ENCODE peak calls at places on chromosomes 16 and 17, in seven cellular contexts. One of them, this sample, is unnamed.

GRCh38 chr16:3690991-3691720 is 26.2 kb downstream of the TRAP1 start:
- DNase-seq in stimulated activated CD8-positive, alpha-beta memory T cell treated with anti-CD3 and anti-CD28 coated beads, Interleukin-7, amount 100 ng/mL, for 1 hour: no peak
- DNase-seq in ELR: peak
- DNase-seq in HEK293T: no peak
- DNase-seq in NCI-H1048: no peak
- DNase-seq in glutamatergic neuron: no peak
- DNase-seq in fibroblast of lung: peak
- DNase-seq in this sample: no peak

GRCh38 chr16:57794849-57795430 is 7.4 kb downstream of the KIFC3 start:
- DNase-seq in stimulated activated CD8-positive, alpha-beta memory T cell treated with anti-CD3 and anti-CD28 coated beads, Interleukin-7, amount 100 ng/mL, for 1 hour: no peak
- DNase-seq in ELR: no peak
- DNase-seq in HEK293T: no peak
- DNase-seq in NCI-H1048: no peak
- DNase-seq in glutamatergic neuron: no peak
- DNase-seq in fibroblast of lung: no peak
- DNase-seq in this sample: no peak

GRCh38 chr16:72858611-72859493 is 189.1 kb downstream of the ZFHX3 start:
- DNase-seq in stimulated activated CD8-positive, alpha-beta memory T cell treated with anti-CD3 and anti-CD28 coated beads, Interleukin-7, amount 100 ng/mL, for 1 hour: no peak
- DNase-seq in ELR: no peak
- DNase-seq in HEK293T: no peak
- DNase-seq in NCI-H1048: no peak
- DNase-seq in glutamatergic neuron: no peak
- DNase-seq in fibroblast of lung: peak
- DNase-seq in this sample: no peak

GRCh38 chr17:68048996-68049395 is 13.5 kb downstream of the KPNA2 start:
- DNase-seq in stimulated activated CD8-positive, alpha-beta memory T cell treated with anti-CD3 and anti-CD28 coated beads, Interleukin-7, amount 100 ng/mL, for 1 hour: no peak
- DNase-seq in ELR: peak
- DNase-seq in HEK293T: peak
- DNase-seq in NCI-H1048: no peak
- DNase-seq in glutamatergic neuron: no peak
- DNase-seq in fibroblast of lung: no peak
- DNase-seq in this sample: no peak

GRCh38 chr17:14818469-14818868 is 446.7 kb downstream of the PMP22 start:
- DNase-seq in stimulated activated CD8-positive, alpha-beta memory T cell treated with anti-CD3 and anti-CD28 coated beads, Interleukin-7, amount 100 ng/mL, for 1 hour: no peak
- DNase-seq in ELR: peak
- DNase-seq in HEK293T: no peak
- DNase-seq in NCI-H1048: no peak
- DNase-seq in glutamatergic neuron: no peak
- DNase-seq in fibroblast of lung: no peak
- DNase-seq in this sample: no peak

GRCh38 chr16:57115504-57116182 is 23.3 kb downstream of the CPNE2 start:
- DNase-seq in stimulated activated CD8-positive, alpha-beta memory T cell treated with anti-CD3 and anti-CD28 coated beads, Interleukin-7, amount 100 ng/mL, for 1 hour: no peak
- DNase-seq in ELR: no peak
- DNase-seq in HEK293T: no peak
- DNase-seq in NCI-H1048: no peak
- DNase-seq in glutamatergic neuron: no peak
- DNase-seq in fibroblast of lung: peak
- DNase-seq in this sample: no peak

GRCh38 chr16:86381491-86381890 is 128.8 kb upstream of the FOXF1 start:
- DNase-seq in stimulated activated CD8-positive, alpha-beta memory T cell treated with anti-CD3 and anti-CD28 coated beads, Interleukin-7, amount 100 ng/mL, for 1 hour: no peak
- DNase-seq in ELR: no peak
- DNase-seq in HEK293T: no peak
- DNase-seq in NCI-H1048: no peak
- DNase-seq in glutamatergic neuron: no peak
- DNase-seq in fibroblast of lung: peak
- DNase-seq in this sample: no peak

GRCh38 chr17:78661092-78661770 is 84.0 kb upstream of the DNAH17 start:
- DNase-seq in stimulated activated CD8-positive, alpha-beta memory T cell treated with anti-CD3 and anti-CD28 coated beads, Interleukin-7, amount 100 ng/mL, for 1 hour: no peak
- DNase-seq in ELR: peak
- DNase-seq in HEK293T: no peak
- DNase-seq in NCI-H1048: no peak
- DNase-seq in glutamatergic neuron: no peak
- DNase-seq in fibroblast of lung: peak
- DNase-seq in this sample: no peak

GRCh38 chr16:56637814-56638750 is at the start of gene MT1A:
- DNase-seq in stimulated activated CD8-positive, alpha-beta memory T cell treated with anti-CD3 and anti-CD28 coated beads, Interleukin-7, amount 100 ng/mL, for 1 hour: no peak
- DNase-seq in ELR: peak
- DNase-seq in HEK293T: no peak
- DNase-seq in NCI-H1048: no peak
- DNase-seq in glutamatergic neuron: peak
- DNase-seq in fibroblast of lung: peak
- DNase-seq in this sample: no peak

GRCh38 chr16:89294486-89294885 is 77.0 kb downstream of the ZNF778 start:
- DNase-seq in stimulated activated CD8-positive, alpha-beta memory T cell treated with anti-CD3 and anti-CD28 coated beads, Interleukin-7, amount 100 ng/mL, for 1 hour: no peak
- DNase-seq in ELR: no peak
- DNase-seq in HEK293T: no peak
- DNase-seq in NCI-H1048: no peak
- DNase-seq in glutamatergic neuron: no peak
- DNase-seq in fibroblast of lung: no peak
- DNase-seq in this sample: no peak

This sample was measured in MM.1S.